ENCODE peak calls at places on chromosomes 1 and 21, in four cellular contexts. P, K, S and M are unnamed samples.

GRCh38 chr1:150575518-150576366 is 3.7 kb downstream of the MCL1 start:
- DNase-seq in P (no peak), S (no peak), K (no peak), M (no peak)

GRCh38 chr1:197341626-197342025 is 73.6 kb downstream of the CRB1 start:
- DNase-seq in S (no peak), K (no peak), P (no peak), M (no peak)

GRCh38 chr1:198444792-198445191 is 95.7 kb downstream of the ATP6V1G3 start:
- DNase-seq in S (peak), P (no peak), K (no peak), M (no peak)

GRCh38 chr1:187042538-187042937 is 213.8 kb downstream of the PLA2G4A start:
- DNase-seq in K (no peak), P (no peak), S (no peak), M (no peak)

GRCh38 chr21:34965200-34966174 is 83.6 kb downstream of the RUNX1 start:
- DNase-seq in K (no peak), S (peak), P (no peak), M (no peak)

GRCh38 chr1:239918633-239919032 is 173.1 kb upstream of the FMN2 start:
- DNase-seq in S (no peak), K (no peak), P (no peak), M (no peak)

GRCh38 chr1:223704921-223705878 is 7.1 kb upstream of the CAPN2 start:
- DNase-seq in S (no peak), P (no peak), K (peak), M (no peak)

GRCh38 chr1:166915941-166916340 is 39.9 kb upstream of the TADA1 start:
- DNase-seq in K (no peak), S (peak), P (peak), M (no peak)

GRCh38 chr1:207962716-207963428 is 51.9 kb upstream of the CD34 start:
- DNase-seq in P (peak), S (no peak), K (no peak), M (no peak)

GRCh38 chr21:36587388-36587787 is 107.5 kb upstream of the CLDN14 start:
- DNase-seq in S (peak), K (no peak), P (no peak), M (no peak)

GRCh38 chr1:211305044-211305443 is 21.6 kb upstream of the TRAF5 start:
- DNase-seq in K (no peak), S (peak), P (peak), M (no peak)

GRCh38 chr1:8355439-8356255 is 37.7 kb downstream of the SLC45A1 start:
- DNase-seq in P (no peak), S (no peak), K (no peak), M (no peak)